ENCODE peak calls at places on chromosome 20, in four cellular contexts. One of them, this sample, is unnamed.

GRCh38 chr20:4329232-4329631 is 313.9 kb upstream of the RNF24 start:
- DNase-seq in mesendoderm: no peak
- DNase-seq in PC-3: no peak
- DNase-seq in IMR-90: no peak
- DNase-seq in this sample: no peak

GRCh38 chr20:32325706-32326506 is 32.2 kb upstream of the ASXL1 start:
- DNase-seq in mesendoderm: peak; percentile 32
- DNase-seq in PC-3: peak; percentile 96
- DNase-seq in IMR-90: peak; percentile 79
- DNase-seq in this sample: peak; percentile 61

GRCh38 chr20:3218307-3218988 is 9.2 kb downstream of the ITPA start:
- DNase-seq in IMR-90: no peak
- DNase-seq in mesendoderm: peak; percentile 75
- DNase-seq in PC-3: peak; percentile 74
- DNase-seq in this sample: peak; percentile 69

GRCh38 chr20:16566080-16566479 is 7.2 kb downstream of the KIF16B start:
- DNase-seq in mesendoderm: no peak
- DNase-seq in IMR-90: no peak
- DNase-seq in PC-3: no peak
- DNase-seq in this sample: no peak

GRCh38 chr20:24084281-24084680 is 95.7 kb upstream of the GGTLC1 start:
- DNase-seq in IMR-90: no peak
- DNase-seq in mesendoderm: no peak
- DNase-seq in PC-3: no peak
- DNase-seq in this sample: no peak

GRCh38 chr20:50680106-50680960 is 11.0 kb downstream of the RIPOR3 start:
- DNase-seq in PC-3: no peak
- DNase-seq in mesendoderm: no peak
- DNase-seq in IMR-90: no peak
- DNase-seq in this sample: peak; percentile 60

GRCh38 chr20:3745686-3746173 is 13.2 kb downstream of the HSPA12B start:
- DNase-seq in IMR-90: no peak
- DNase-seq in PC-3: no peak
- DNase-seq in mesendoderm: no peak
- DNase-seq in this sample: no peak

GRCh38 chr20:31974975-31975481 is 7.1 kb downstream of the XKR7 start:
- DNase-seq in PC-3: no peak
- DNase-seq in IMR-90: no peak
- DNase-seq in mesendoderm: peak; percentile 38
- DNase-seq in this sample: no peak

GRCh38 chr20:2911200-2911599 is 37.9 kb downstream of the PTPRA start:
- DNase-seq in mesendoderm: peak; percentile 68
- DNase-seq in IMR-90: peak; percentile 34
- DNase-seq in PC-3: no peak
- DNase-seq in this sample: no peak

GRCh38 chr20:49384437-49385434 is 97.7 kb downstream of the KCNB1 start:
- DNase-seq in IMR-90: peak; percentile 26
- DNase-seq in PC-3: peak; percentile 76
- DNase-seq in mesendoderm: peak; percentile 89
- DNase-seq in this sample: peak; percentile 71

GRCh38 chr20:10863337-10864060 is 189.7 kb upstream of the JAG1 start:
- DNase-seq in mesendoderm: peak; percentile 29
- DNase-seq in PC-3: peak; percentile 95
- DNase-seq in IMR-90: peak; percentile 90
- DNase-seq in this sample: peak; percentile 83

GRCh38 chr20:10359621-10360040 is 74.4 kb downstream of the MKKS start:
- DNase-seq in mesendoderm: no peak
- DNase-seq in PC-3: peak; percentile 34
- DNase-seq in IMR-90: peak; percentile 64
- DNase-seq in this sample: peak; percentile 34

GRCh38 chr20:60057866-60058807 is 99.9 kb downstream of the CDH26 start:
- DNase-seq in PC-3: no peak
- DNase-seq in IMR-90: peak; percentile 79
- DNase-seq in mesendoderm: peak; percentile 74
- DNase-seq in this sample: peak; percentile 25

GRCh38 chr20:60261323-60261722 is 303.1 kb downstream of the CDH26 start:
- DNase-seq in PC-3: no peak
- DNase-seq in IMR-90: no peak
- DNase-seq in mesendoderm: no peak
- DNase-seq in this sample: no peak

GRCh38 chr20:9884061-9884460 is 45.2 kb upstream of the PAK5 start:
- DNase-seq in mesendoderm: peak; percentile 27
- DNase-seq in IMR-90: no peak
- DNase-seq in PC-3: peak; percentile 35
- DNase-seq in this sample: peak; percentile 6

GRCh38 chr20:60473240-60473639 is 515.0 kb downstream of the CDH26 start:
- DNase-seq in IMR-90: no peak
- DNase-seq in PC-3: no peak
- DNase-seq in mesendoderm: no peak
- DNase-seq in this sample: no peak

GRCh38 chr20:61847986-61848385 is 217.7 kb downstream of the TAF4 start:
- DNase-seq in PC-3: no peak
- DNase-seq in mesendoderm: no peak
- DNase-seq in IMR-90: no peak
- DNase-seq in this sample: no peak

GRCh38 chr20:20611165-20611564 is 101.3 kb downstream of the RALGAPA2 start:
- DNase-seq in IMR-90: no peak
- DNase-seq in PC-3: no peak
- DNase-seq in mesendoderm: no peak
- DNase-seq in this sample: peak; percentile 38

GRCh38 chr20:13261460-13262301 is 40.6 kb downstream of the ISM1 start:
- DNase-seq in PC-3: peak; percentile 76
- DNase-seq in IMR-90: peak; percentile 21
- DNase-seq in mesendoderm: peak; percentile 77
- DNase-seq in this sample: peak; percentile 53

GRCh38 chr20:43731469-43731868 is 4.7 kb upstream of the GTSF1L start:
- DNase-seq in PC-3: peak; percentile 13
- DNase-seq in IMR-90: peak; percentile 84
- DNase-seq in mesendoderm: no peak
- DNase-seq in this sample: peak; percentile 37

GRCh38 chr20:25444556-25444955 is 37.1 kb downstream of the GINS1 start:
- DNase-seq in mesendoderm: no peak
- DNase-seq in PC-3: no peak
- DNase-seq in IMR-90: no peak
- DNase-seq in this sample: no peak

GRCh38 chr20:32465092-32465900 is 107.2 kb downstream of the ASXL1 start:
- DNase-seq in mesendoderm: no peak
- DNase-seq in PC-3: no peak
- DNase-seq in IMR-90: peak; percentile 92
- DNase-seq in this sample: no peak

GRCh38 chr20:49433387-49433786 is 49.1 kb downstream of the KCNB1 start:
- DNase-seq in mesendoderm: no peak
- DNase-seq in IMR-90: no peak
- DNase-seq in PC-3: no peak
- DNase-seq in this sample: no peak

GRCh38 chr20:47024461-47024937 is 129.9 kb downstream of the EYA2 start:
- DNase-seq in PC-3: no peak
- DNase-seq in mesendoderm: no peak
- DNase-seq in IMR-90: peak; percentile 77
- DNase-seq in this sample: peak; percentile 91

GRCh38 chr20:32479697-32480140 is 105.4 kb downstream of the NOL4L start:
- DNase-seq in mesendoderm: no peak
- DNase-seq in PC-3: no peak
- DNase-seq in IMR-90: no peak
- DNase-seq in this sample: no peak

GRCh38 chr20:46696791-46697279 is 7.6 kb upstream of the TP53RK start:
- DNase-seq in IMR-90: no peak
- DNase-seq in PC-3: no peak
- DNase-seq in mesendoderm: no peak
- DNase-seq in this sample: no peak

GRCh38 chr20:62430311-62430853 is 3.0 kb upstream of the RBBP8NL start:
- DNase-seq in IMR-90: no peak
- DNase-seq in mesendoderm: no peak
- DNase-seq in PC-3: no peak
- DNase-seq in this sample: no peak

GRCh38 chr20:60209048-60209447 is 250.8 kb downstream of the CDH26 start:
- DNase-seq in mesendoderm: no peak
- DNase-seq in IMR-90: no peak
- DNase-seq in PC-3: no peak
- DNase-seq in this sample: no peak

GRCh38 chr20:14928083-14928482 is 590.7 kb upstream of the FLRT3 start:
- DNase-seq in IMR-90: no peak
- DNase-seq in mesendoderm: no peak
- DNase-seq in PC-3: peak; percentile 53
- DNase-seq in this sample: no peak

GRCh38 chr20:4813076-4813838 is 91.5 kb downstream of the PRND start:
- DNase-seq in IMR-90: no peak
- DNase-seq in mesendoderm: no peak
- DNase-seq in PC-3: no peak
- DNase-seq in this sample: no peak

GRCh38 chr20:62997626-62998025 is 9.1 kb downstream of the BHLHE23 start:
- DNase-seq in mesendoderm: no peak
- DNase-seq in IMR-90: no peak
- DNase-seq in PC-3: no peak
- DNase-seq in this sample: no peak

GRCh38 chr20:51711426-51711825 is 56.8 kb downstream of the ATP9A start:
- DNase-seq in PC-3: no peak
- DNase-seq in mesendoderm: peak; percentile 42
- DNase-seq in IMR-90: no peak
- DNase-seq in this sample: no peak
- H3K4me3 ChIP-seq in PC-3: no peak overlapping the region
- H3K4me3 ChIP-seq in mesendoderm: no peak overlapping the region
- H3K4me3 ChIP-seq in IMR-90: no peak overlapping the region
- H3K4me3 ChIP-seq in this sample: no peak overlapping the region

GRCh38 chr20:611843-612185 is 1.7 kb upstream of the TCF15 start:
- DNase-seq in IMR-90: no peak
- DNase-seq in PC-3: no peak
- DNase-seq in mesendoderm: peak; percentile 66
- DNase-seq in this sample: no peak
- H3K9ac ChIP-seq in IMR-90: no peak overlapping the region
- H3K9ac ChIP-seq in PC-3: no peak overlapping the region
- H3K9ac ChIP-seq in mesendoderm: no peak overlapping the region
- H3K9ac ChIP-seq in this sample: no peak overlapping the region

DNA sequence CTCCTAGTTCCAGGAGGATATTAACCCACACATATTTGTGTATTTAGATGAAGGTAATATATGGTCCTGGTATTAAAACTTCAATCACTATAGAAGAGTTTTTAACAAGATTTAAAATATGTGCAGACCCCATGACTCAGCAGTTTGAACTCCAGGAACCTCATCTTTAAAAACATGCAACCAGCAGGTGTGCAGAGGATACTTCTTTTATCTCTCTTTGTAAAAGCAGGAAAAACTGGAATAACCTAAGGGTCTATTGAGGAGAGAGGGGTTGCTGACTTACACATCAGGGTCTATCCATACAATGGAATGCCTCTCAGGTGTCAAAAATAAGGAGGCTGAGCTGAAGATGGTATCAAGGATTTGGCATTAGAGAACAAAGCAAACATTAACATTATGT is 36.9 kb upstream of the TFAP2C start:
- DNase-seq in IMR-90: no peak
- DNase-seq in PC-3: peak; percentile 67
- DNase-seq in mesendoderm: peak; percentile 69
- DNase-seq in this sample: no peak
- H3K4me3 ChIP-seq in IMR-90: no peak overlapping the region
- H3K4me3 ChIP-seq in PC-3: no peak overlapping the region
- H3K4me3 ChIP-seq in mesendoderm: no peak overlapping the region
- H3K4me3 ChIP-seq in this sample: no peak overlapping the region

GRCh38 chr20:37228111-37228510 is 33.5 kb downstream of the GHRH start:
- DNase-seq in mesendoderm: no peak
- DNase-seq in PC-3: no peak
- DNase-seq in IMR-90: no peak
- DNase-seq in this sample: no peak
- H3K9ac ChIP-seq in mesendoderm: no peak overlapping the region
- H3K9ac ChIP-seq in PC-3: no peak overlapping the region
- H3K9ac ChIP-seq in IMR-90: no peak overlapping the region
- H3K9ac ChIP-seq in this sample: no peak overlapping the region

DNA sequence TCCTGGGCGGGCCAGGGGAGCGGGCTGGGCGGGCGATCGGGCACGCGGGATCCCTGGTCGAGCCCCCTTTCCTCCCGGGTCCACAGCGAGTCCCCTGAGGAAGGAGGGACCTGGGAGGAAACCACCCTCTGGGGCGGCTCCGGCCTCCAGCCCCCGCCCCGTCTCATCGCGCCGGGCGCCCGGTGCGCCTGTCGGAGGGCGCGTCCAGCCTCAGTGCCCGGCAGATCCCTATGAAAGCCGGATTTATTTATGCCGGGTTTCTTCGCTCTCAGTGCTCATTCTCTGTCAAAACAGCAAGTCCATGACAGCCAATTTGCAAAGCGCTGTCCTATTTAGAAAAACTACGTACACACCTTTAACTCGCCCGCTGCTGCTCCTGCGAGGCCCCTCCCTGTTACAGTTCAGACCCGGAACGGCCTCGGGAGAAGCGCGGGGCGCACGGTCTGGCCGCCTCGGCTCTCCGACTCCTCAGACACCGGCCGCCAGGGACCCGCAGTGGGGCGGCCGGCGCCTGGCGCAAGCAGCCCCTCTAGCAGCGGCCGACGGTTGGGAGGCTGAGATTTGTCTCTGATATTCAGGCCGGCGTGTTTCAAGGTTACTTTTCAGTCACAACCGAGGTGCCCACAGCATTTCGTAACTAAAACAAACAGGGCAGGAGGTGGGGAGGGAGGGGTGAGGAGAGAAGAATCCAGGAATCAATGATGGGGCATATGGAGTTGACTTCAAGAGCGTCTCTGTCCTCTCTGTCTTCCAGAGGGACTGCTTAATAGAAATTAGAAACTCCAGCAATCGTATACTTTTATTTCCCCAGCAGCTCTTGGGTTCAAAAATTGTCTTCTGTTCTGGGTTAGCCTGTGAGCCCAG is 782 bp upstream of the FOXA2 start:
- DNase-seq in IMR-90: no peak
- DNase-seq in mesendoderm: peak; percentile 63
- DNase-seq in PC-3: peak; percentile 39
- DNase-seq in this sample: no peak
- H3K4me3 ChIP-seq in IMR-90: no peak overlapping the region
- H3K4me3 ChIP-seq in mesendoderm: no peak overlapping the region
- H3K4me3 ChIP-seq in PC-3: peak overlapping the region; percentile 93
- H3K4me3 ChIP-seq in this sample: no peak overlapping the region

DNA sequence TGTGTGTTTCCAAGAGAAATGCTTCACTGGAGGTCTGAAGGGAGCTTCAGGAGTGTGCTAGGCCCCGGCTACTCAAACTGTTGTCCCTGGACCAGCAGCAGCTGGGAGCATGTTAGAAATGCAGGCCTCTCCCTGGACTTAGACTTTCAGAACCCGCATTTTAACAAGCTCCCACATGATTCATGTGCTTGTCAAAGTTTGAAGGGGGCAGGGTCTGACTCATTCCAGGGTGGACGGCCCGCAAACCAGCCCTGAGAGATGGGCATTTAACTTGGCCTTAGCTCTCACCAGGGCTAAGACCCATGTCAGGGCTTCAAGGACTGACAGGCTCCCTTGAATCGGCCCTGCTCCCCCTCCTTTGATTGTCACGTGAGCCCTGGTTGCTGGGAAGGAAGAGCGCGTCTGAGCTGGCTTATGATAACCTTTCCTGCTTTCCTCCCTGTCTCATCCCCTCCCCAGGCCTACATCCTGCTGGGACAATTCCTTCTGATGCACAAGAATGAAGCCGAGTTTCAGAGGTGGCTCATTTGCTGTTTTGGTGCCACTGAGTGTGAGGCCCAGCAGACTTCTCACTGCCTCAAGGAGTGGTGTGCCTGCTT is 35.5 kb downstream of the BANF2 start:
- DNase-seq in mesendoderm: peak; percentile 28
- DNase-seq in PC-3: peak; percentile 85
- DNase-seq in IMR-90: peak; percentile 68
- DNase-seq in this sample: peak; percentile 41
- H3K9ac ChIP-seq in mesendoderm: no peak overlapping the region
- H3K9ac ChIP-seq in PC-3: no peak overlapping the region
- H3K9ac ChIP-seq in IMR-90: no peak overlapping the region
- H3K9ac ChIP-seq in this sample: no peak overlapping the region